ENCODE peak calls at places on chromosomes 16 and 17, in nine cellular contexts. U is NCI-H2029; M is hippocampal formation; B is naive thymus-derived CD8-positive, alpha-beta T cell; L is stimulated activated CD8-positive, alpha-beta memory T cell treated with anti-CD3 and anti-CD28 coated beads, Interleukin-4, amount 100 ng/mL, for 24 hours; Y is hepatic stellate cell; E is GF-D8; N is GM13976; H is IMR-90. Q is an unnamed sample.
A peak's percentile ranks its signal among the peaks of the same experiment; 100 is the strongest.

GRCh38 chr17:80855196-80855967 is 136.3 kb upstream of the CHMP6 start:
- DNase-seq in M (no peak), B (no peak), N (no peak), Y (no peak), H (no peak), U (no peak), E (no peak), L (no peak), Q (no peak)

GRCh38 chr17:77281024-77281903 is 140.5 kb downstream of the SEC14L1 start:
- DNase-seq in U (peak; percentile 53), B (peak; percentile 76), N (peak; percentile 94), L (peak; percentile 18), H (peak; percentile 29), Y (peak; percentile 69), M (no peak), E (no peak), Q (peak; percentile 59)

GRCh38 chr16:68086336-68086821 is 1.2 kb downstream of the NFATC3 start:
- DNase-seq in U (no peak), H (peak; percentile 59), B (no peak), N (no peak), L (no peak), M (no peak), Y (peak; percentile 63), E (peak; percentile 31), Q (no peak)

GRCh38 chr17:676060-676745 is 38.4 kb downstream of the VPS53 start:
- DNase-seq in L (no peak), M (no peak), U (no peak), Y (no peak), H (peak; percentile 83), B (no peak), N (no peak), E (no peak), Q (no peak)

GRCh38 chr17:40714473-40714872 is 10.9 kb upstream of the KRT24 start:
- DNase-seq in B (no peak), N (no peak), E (no peak), L (no peak), Y (no peak), M (no peak), H (no peak), U (no peak), Q (no peak)

GRCh38 chr16:2023098-2023925 is 3.4 kb upstream of the NHERF2 start:
- DNase-seq in B (peak; percentile 99), E (peak; percentile 51), Y (peak; percentile 94), M (peak; percentile 77), H (peak; percentile 79), N (peak; percentile 99), U (peak; percentile 74), L (peak; percentile 94), Q (peak; percentile 94)

GRCh38 chr17:66737524-66737923 is 97.4 kb upstream of the CACNG5 start:
- DNase-seq in N (no peak), U (no peak), L (no peak), H (peak; percentile 49), M (no peak), B (no peak), Y (no peak), E (no peak), Q (no peak)

GRCh38 chr16:51523400-51523799 is 372.3 kb upstream of the SALL1 start:
- DNase-seq in L (no peak), U (no peak), H (peak; percentile 49), M (no peak), E (no peak), B (no peak), N (no peak), Y (no peak), Q (no peak)

GRCh38 chr16:9703731-9704130 is 478.5 kb downstream of the GRIN2A start:
- DNase-seq in U (no peak), Y (no peak), L (no peak), H (no peak), B (no peak), M (no peak), N (no peak), E (no peak), Q (no peak)

GRCh38 chr16:83348991-83349390 is 458.8 kb upstream of the HSBP1 start:
- DNase-seq in E (no peak), Y (no peak), N (no peak), H (no peak), M (no peak), L (no peak), B (no peak), U (no peak), Q (no peak)

GRCh38 chr16:15854061-15854460 is 2.8 kb downstream of the MYH11 start:
- DNase-seq in M (no peak), U (no peak), N (no peak), L (no peak), Y (no peak), E (no peak), B (no peak), H (no peak), Q (no peak)

GRCh38 chr17:73901661-73902415 is 257.6 kb upstream of the SDK2 start:
- DNase-seq in N (no peak), Y (no peak), U (no peak), L (peak; percentile 25), H (no peak), M (no peak), E (no peak), B (no peak), Q (no peak)

GRCh38 chr17:55632893-55633292 is 89.8 kb downstream of the TMEM100 start:
- DNase-seq in Y (no peak), B (no peak), M (no peak), L (no peak), H (no peak), U (no peak), E (no peak), N (no peak), Q (no peak)

GRCh38 chr17:19384723-19385391 is 2.1 kb downstream of the MFAP4 start:
- DNase-seq in M (peak; percentile 76), E (peak; percentile 29), Y (peak; percentile 69), N (no peak), L (no peak), U (peak; percentile 78), B (no peak), H (peak; percentile 91), Q (no peak)

GRCh38 chr16:84156342-84156784 is 11.3 kb downstream of the DNAAF1 start:
- DNase-seq in M (no peak), E (no peak), N (no peak), L (no peak), H (no peak), B (no peak), U (peak; percentile 9), Y (no peak), Q (no peak)

GRCh38 chr16:78365376-78365775 is 265.9 kb downstream of the WWOX start:
- DNase-seq in E (no peak), B (no peak), M (no peak), Y (no peak), U (no peak), N (no peak), L (no peak), H (no peak), Q (no peak)

GRCh38 chr17:67810464-67810863 is 14.8 kb upstream of the BPTF start:
- DNase-seq in E (no peak), N (no peak), M (no peak), Y (no peak), L (no peak), B (no peak), H (no peak), U (no peak), Q (no peak)

GRCh38 chr17:10729334-10730193 is at the start of gene TMEM220:
- DNase-seq in Y (peak; percentile 60), U (no peak), E (peak; percentile 40), B (peak; percentile 33), M (peak; percentile 43), L (peak; percentile 30), H (peak; percentile 59), N (peak; percentile 74), Q (no peak)

GRCh38 chr16:70688266-70688742 is 2.5 kb upstream of the MTSS2 start:
- DNase-seq in Y (no peak), E (no peak), B (no peak), H (peak; percentile 59), L (no peak), M (peak; percentile 86), N (no peak), U (no peak), Q (no peak)

GRCh38 chr17:34301986-34302385 is 16.4 kb downstream of the CCL11 start:
- DNase-seq in U (no peak), M (no peak), B (no peak), E (no peak), L (no peak), H (peak; percentile 20), N (no peak), Y (no peak), Q (no peak)

GRCh38 chr17:2227025-2227699 is 76.4 kb downstream of the SMG6 start:
- DNase-seq in M (no peak), L (no peak), N (no peak), Y (no peak), E (no peak), U (no peak), B (no peak), H (no peak), Q (no peak)

GRCh38 chr17:59617141-59617757 is 2.4 kb upstream of the CLTC start:
- DNase-seq in L (no peak), U (no peak), B (no peak), M (no peak), E (no peak), H (no peak), N (no peak), Y (no peak), Q (no peak)

GRCh38 chr16:69424935-69425784 is 741 bp downstream of the CYB5B start:
- DNase-seq in M (no peak), Y (no peak), B (no peak), E (no peak), N (no peak), L (no peak), U (no peak), H (no peak), Q (no peak)

GRCh38 chr17:5883775-5884665 is 186.2 kb upstream of the WSCD1 start:
- DNase-seq in N (no peak), E (no peak), U (no peak), L (no peak), Y (no peak), B (no peak), M (no peak), H (no peak), Q (no peak)

GRCh38 chr17:49031965-49032928 is 35.1 kb downstream of the IGF2BP1 start:
- DNase-seq in B (no peak), L (peak; percentile 7), H (peak; percentile 81), Y (peak; percentile 88), U (peak; percentile 12), M (peak; percentile 23), N (peak; percentile 87), E (peak; percentile 6), Q (peak; percentile 14)

GRCh38 chr17:28908640-28909098 is 5.8 kb upstream of the DHRS13 start:
- DNase-seq in H (peak; percentile 91), N (no peak), B (no peak), Y (peak; percentile 74), M (no peak), L (no peak), E (no peak), U (no peak), Q (no peak)

GRCh38 chr16:57485091-57485915 is 990 bp downstream of the DOK4 start:
- DNase-seq in L (no peak), E (no peak), H (no peak), N (no peak), Y (no peak), M (no peak), B (no peak), U (no peak), Q (no peak)

GRCh38 chr17:74582633-74583032 is 9.4 kb downstream of the CD300LD start:
- DNase-seq in M (no peak), B (no peak), H (no peak), N (no peak), L (no peak), U (no peak), Y (no peak), E (no peak), Q (no peak)

GRCh38 chr16:1960665-1961630 is 1.6 kb downstream of the NDUFB10 start:
- DNase-seq in U (no peak), H (peak; percentile 50), N (no peak), M (peak; percentile 6), B (no peak), L (no peak), Y (no peak), E (peak; percentile 45), Q (no peak)

GRCh38 chr17:31392856-31393748 is 1.6 kb downstream of the RAB11FIP4 start:
- DNase-seq in H (no peak), E (no peak), B (no peak), Y (no peak), L (no peak), M (no peak), N (no peak), U (no peak), Q (no peak)

GRCh38 chr17:74680941-74681340 is 31.8 kb downstream of the CD300LF start:
- DNase-seq in H (no peak), E (no peak), N (no peak), U (no peak), M (no peak), L (no peak), B (no peak), Y (no peak), Q (no peak)